ENCODE peak calls at places on chromosomes 11 and 22, in seven cellular contexts. W is T1000, M is NCI-H774, V is activated T-helper 1 cell treated with Interleukin-2 at 50 U/mL for 16 hours, T is mucosa of descending colon, E is upper lobe of right lung, U is stomach. I is an unnamed sample.

GRCh38 chr11:84130646-84131427 is 844.7 kb upstream of the CCDC90B start:
- DNase-seq in W (no peak), M (no peak), V (no peak), T (no peak), E (no peak), U (no peak), I (no peak)

GRCh38 chr11:13970986-13971385 is 8.5 kb downstream of the SPON1 start:
- DNase-seq in W (no peak), M (peak; percentile 14), V (no peak), T (peak; percentile 64), E (no peak), U (peak; percentile 42), I (peak; percentile 29)

GRCh38 chr11:119585038-119585666 is 143.8 kb downstream of the NECTIN1 start:
- DNase-seq in W (no peak), M (peak; percentile 14), V (no peak), T (no peak), E (no peak), U (peak; percentile 48), I (peak; percentile 51)

GRCh38 chr11:93939084-93939780 is 81.9 kb upstream of the HEPHL1 start:
- DNase-seq in W (peak; percentile 37), M (no peak), V (no peak), T (no peak), E (no peak), U (no peak), I (no peak)

GRCh38 chr22:23151827-23152226 is 6.5 kb downstream of the RAB36 start:
- DNase-seq in W (no peak), M (no peak), V (no peak), T (peak; percentile 45), E (no peak), U (no peak), I (no peak)

GRCh38 chr11:57476223-57476882 is 16.0 kb downstream of the RTN4RL2 start:
- DNase-seq in W (no peak), M (peak; percentile 3), V (no peak), T (no peak), E (peak; percentile 83), U (peak; percentile 65), I (peak; percentile 60)

GRCh38 chr22:22375586-22376351 is 131.2 kb downstream of the VPREB1 start:
- DNase-seq in W (no peak), M (no peak), V (no peak), T (no peak), E (no peak), U (no peak), I (peak; percentile 28)

GRCh38 chr22:19882446-19883381 is 28.0 kb upstream of the GNB1L start:
- DNase-seq in W (no peak), M (no peak), V (no peak), T (peak; percentile 42), E (peak; percentile 44), U (no peak), I (peak; percentile 7)

GRCh38 chr11:69360606-69361005 is 66.7 kb downstream of the MYEOV start:
- DNase-seq in W (no peak), M (no peak), V (no peak), T (no peak), E (no peak), U (peak; percentile 16), I (no peak)

GRCh38 chr22:20843501-20843900 is 15.1 kb downstream of the PI4KA start:
- DNase-seq in W (no peak), M (no peak), V (no peak), T (no peak), E (no peak), U (no peak), I (no peak)

GRCh38 chr11:129930743-129931142 is 35.4 kb upstream of the NFRKB start:
- DNase-seq in W (no peak), M (no peak), V (no peak), T (no peak), E (no peak), U (no peak), I (no peak)

GRCh38 chr22:20155330-20156041 is 4.6 kb upstream of the CCDC188 start:
- DNase-seq in W (peak; percentile 74), M (peak; percentile 80), V (no peak), T (peak; percentile 67), E (no peak), U (peak; percentile 38), I (no peak)

GRCh38 chr11:10032991-10033390 is 261.0 kb downstream of the SBF2 start:
- DNase-seq in W (no peak), M (no peak), V (no peak), T (no peak), E (no peak), U (no peak), I (no peak)

GRCh38 chr22:30866811-30867271 is 101.7 kb downstream of the MORC2 start:
- DNase-seq in W (no peak), M (no peak), V (no peak), T (peak; percentile 11), E (peak; percentile 19), U (no peak), I (no peak)

GRCh38 chr11:65621460-65621859 is 5.9 kb downstream of the PCNX3 start:
- DNase-seq in W (no peak), M (no peak), V (no peak), T (no peak), E (no peak), U (no peak), I (no peak)

GRCh38 chr22:32920032-32920628 is 118.6 kb downstream of the TIMP3 start:
- DNase-seq in W (no peak), M (no peak), V (no peak), T (no peak), E (no peak), U (no peak), I (peak; percentile 26)

GRCh38 chr22:31475778-31476177 is 13.9 kb downstream of the EIF4ENIF1 start:
- DNase-seq in W (no peak), M (no peak), V (no peak), T (no peak), E (no peak), U (no peak), I (no peak)

GRCh38 chr11:57597461-57597892 is at the start of gene SERPING1:
- DNase-seq in W (no peak), M (no peak), V (no peak), T (peak; percentile 63), E (peak; percentile 77), U (peak; percentile 34), I (peak; percentile 77)

GRCh38 chr22:50206599-50206998 is 5.8 kb downstream of the SELENOO start:
- DNase-seq in W (no peak), M (no peak), V (no peak), T (peak; percentile 62), E (peak; percentile 86), U (no peak), I (peak; percentile 27)

GRCh38 chr11:72395993-72396392 is 38.3 kb downstream of the CLPB start:
- DNase-seq in W (no peak), M (no peak), V (no peak), T (no peak), E (no peak), U (no peak), I (no peak)

GRCh38 chr22:36323855-36324331 is 63.9 kb downstream of the MYH9 start:
- DNase-seq in W (no peak), M (no peak), V (no peak), T (peak; percentile 67), E (no peak), U (no peak), I (no peak)

GRCh38 chr11:16920559-16920958 is 93.7 kb downstream of the PLEKHA7 start:
- DNase-seq in W (no peak), M (no peak), V (no peak), T (no peak), E (no peak), U (no peak), I (no peak)

GRCh38 chr11:10666976-10667892 is 26.3 kb downstream of the IRAG1 start:
- DNase-seq in W (no peak), M (no peak), V (no peak), T (no peak), E (no peak), U (no peak), I (no peak)

GRCh38 chr11:68191661-68192579 is 21.2 kb downstream of the KMT5B start:
- DNase-seq in W (no peak), M (no peak), V (no peak), T (no peak), E (no peak), U (no peak), I (no peak)

GRCh38 chr22:37818397-37819099 is 4.6 kb upstream of the GALR3 start:
- DNase-seq in W (no peak), M (no peak), V (peak; percentile 42), T (peak; percentile 80), E (peak; percentile 89), U (peak; percentile 71), I (peak; percentile 76)

GRCh38 chr11:12603362-12604088 is 70.7 kb upstream of the TEAD1 start:
- DNase-seq in W (no peak), M (no peak), V (no peak), T (no peak), E (no peak), U (no peak), I (no peak)

GRCh38 chr11:57373146-57373545 is 7.8 kb downstream of the PRG3 start:
- DNase-seq in W (no peak), M (no peak), V (no peak), T (no peak), E (no peak), U (no peak), I (no peak)

GRCh38 chr11:66337103-66337899 is 1.1 kb upstream of the RIN1 start:
- DNase-seq in W (peak; percentile 37), M (no peak), V (no peak), T (peak; percentile 53), E (peak; percentile 63), U (no peak), I (no peak)

GRCh38 chr11:7575841-7576451 is 62.1 kb downstream of the PPFIBP2 start:
- DNase-seq in W (peak; percentile 34), M (no peak), V (no peak), T (peak; percentile 77), E (no peak), U (peak; percentile 74), I (no peak)

GRCh38 chr11:1298695-1299492 is 10.5 kb downstream of the TOLLIP start:
- DNase-seq in W (no peak), M (no peak), V (no peak), T (peak; percentile 83), E (peak; percentile 95), U (peak; percentile 85), I (peak; percentile 86)

GRCh38 chr11:118909619-118910308 is 16.0 kb downstream of the BCL9L start:
- DNase-seq in W (no peak), M (no peak), V (no peak), T (peak; percentile 65), E (no peak), U (no peak), I (no peak)

GRCh38 chr11:8794677-8795103 is 112.1 kb downstream of the RPL27A start:
- DNase-seq in W (no peak), M (no peak), V (no peak), T (no peak), E (no peak), U (peak; percentile 83), I (peak; percentile 93)